ENCODE peak calls at places on chromosomes 12 and 14, in eight cellular contexts. Z is mammary epithelial cell; M is pancreas; P is CD8-positive, alpha-beta memory T cell; Y is psoas muscle; O is CD4-positive, CD25-positive, alpha-beta regulatory T cell; U is ovary; K is IMR-90. E is an unnamed sample. For H3K27me3 and H3K9me3, the result is how much of the 10 kb centered on the place peaks cover.

GRCh38 chr12:64008596-64008995 is 164.1 kb downstream of the SRGAP1 start:
- DNase-seq in Y (no peak), M (no peak), P (no peak), K (no peak), Z (no peak), O (no peak), U (no peak), E (no peak)

GRCh38 chr14:34593740-34594375 is 36.1 kb downstream of the SNX6 start:
- DNase-seq in K (peak), P (no peak), Y (no peak), M (no peak), Z (no peak), U (no peak), O (no peak), E (peak)

GRCh38 chr14:103504991-103505565 is 17.6 kb downstream of the CKB start:
- DNase-seq in M (no peak), Z (no peak), P (no peak), K (no peak), O (no peak), U (no peak), Y (no peak), E (no peak)

GRCh38 chr12:2813573-2814185 is 1.2 kb downstream of the ITFG2 start:
- DNase-seq in M (no peak), U (no peak), K (peak), Y (no peak), Z (peak), O (peak), P (peak), E (peak)

GRCh38 chr14:102125546-102125945 is 14.2 kb upstream of the WDR20 start:
- DNase-seq in P (no peak), O (no peak), U (no peak), Z (no peak), K (no peak), Y (no peak), M (no peak), E (no peak)

GRCh38 chr12:53737951-53738833 is 10.9 kb upstream of the CALCOCO1 start:
- DNase-seq in O (peak), U (no peak), K (no peak), P (peak), Z (no peak), M (no peak), Y (no peak), E (no peak)

GRCh38 chr12:53258541-53259539 is 9.3 kb upstream of the ESPL1 start:
- DNase-seq in P (no peak), U (no peak), M (no peak), Z (no peak), K (no peak), Y (no peak), O (no peak), E (no peak)

GRCh38 chr14:51628230-51628629 is 23.5 kb upstream of the FRMD6 start:
- DNase-seq in M (no peak), Z (no peak), Y (no peak), O (no peak), U (no peak), P (no peak), K (no peak), E (no peak)

GRCh38 chr14:99391671-99392070 is 89.0 kb downstream of the SETD3 start:
- DNase-seq in M (no peak), Y (no peak), Z (no peak), K (peak), U (no peak), O (no peak), P (no peak), E (no peak)

GRCh38 chr14:103770902-103771301 is 55.3 kb downstream of the ZFYVE21 start:
- DNase-seq in O (no peak), U (no peak), Y (no peak), M (no peak), K (no peak), P (no peak), Z (no peak), E (no peak)

GRCh38 chr12:122876724-122877123 is 19.2 kb downstream of the VPS37B start:
- DNase-seq in O (no peak), P (no peak), K (peak), Y (no peak), Z (no peak), M (no peak), U (no peak), E (no peak)

GRCh38 chr14:54026671-54027070 is 70.0 kb upstream of the BMP4 start:
- DNase-seq in U (no peak), Z (peak), K (no peak), Y (no peak), P (no peak), O (no peak), M (no peak), E (no peak)

GRCh38 chr14:94801225-94801624 is 31.3 kb upstream of the GSC start:
- DNase-seq in U (no peak), Y (no peak), P (no peak), Z (no peak), M (no peak), K (no peak), O (no peak), E (no peak)

GRCh38 chr14:94805726-94806288 is 35.9 kb upstream of the GSC start:
- DNase-seq in Z (no peak), Y (no peak), M (no peak), K (no peak), P (no peak), O (no peak), U (no peak), E (peak)
- H3K27me3 ChIP-seq in Z (under half), Y (under half), M (under half), K (under half), P (under half), O (under half), U (under half), E (under half)

DNA sequence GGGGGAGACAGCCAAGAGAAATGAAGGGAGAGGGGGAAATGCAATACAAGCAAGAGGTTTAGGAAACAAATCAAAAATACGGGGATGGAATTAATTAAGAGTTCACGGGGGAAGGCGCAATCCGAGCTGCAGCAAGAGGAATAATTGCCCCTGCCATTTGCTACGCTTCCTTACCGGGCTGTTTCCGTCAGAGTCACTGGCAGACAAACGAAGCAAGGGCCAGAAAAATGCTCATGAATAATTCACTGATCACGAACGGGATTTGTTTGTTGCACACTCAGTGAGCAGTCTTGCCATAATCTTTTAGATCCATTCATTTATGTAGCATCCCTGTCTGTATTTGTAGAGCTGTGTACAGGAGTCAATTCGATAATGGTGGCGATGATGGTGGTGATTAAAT is 39.0 kb downstream of the PLXNC1 start:
- DNase-seq in K (no peak), P (no peak), O (no peak), Z (no peak), M (no peak), Y (no peak), U (no peak), E (no peak)
- H3K4me3 ChIP-seq in K (peak), P (no peak), O (no peak), Z (no peak), M (no peak), Y (no peak), U (no peak), E (no peak)

GRCh38 chr12:13561923-13562322 is 365.4 kb downstream of the EMP1 start:
- DNase-seq in K (no peak), U (no peak), M (no peak), P (no peak), Y (no peak), Z (no peak), O (no peak), E (no peak)
- H3K9me3 ChIP-seq in K (under half), U (under half), M (under half), P (under half), Y (under half), Z (under half), O (under half), E (under half)

DNA sequence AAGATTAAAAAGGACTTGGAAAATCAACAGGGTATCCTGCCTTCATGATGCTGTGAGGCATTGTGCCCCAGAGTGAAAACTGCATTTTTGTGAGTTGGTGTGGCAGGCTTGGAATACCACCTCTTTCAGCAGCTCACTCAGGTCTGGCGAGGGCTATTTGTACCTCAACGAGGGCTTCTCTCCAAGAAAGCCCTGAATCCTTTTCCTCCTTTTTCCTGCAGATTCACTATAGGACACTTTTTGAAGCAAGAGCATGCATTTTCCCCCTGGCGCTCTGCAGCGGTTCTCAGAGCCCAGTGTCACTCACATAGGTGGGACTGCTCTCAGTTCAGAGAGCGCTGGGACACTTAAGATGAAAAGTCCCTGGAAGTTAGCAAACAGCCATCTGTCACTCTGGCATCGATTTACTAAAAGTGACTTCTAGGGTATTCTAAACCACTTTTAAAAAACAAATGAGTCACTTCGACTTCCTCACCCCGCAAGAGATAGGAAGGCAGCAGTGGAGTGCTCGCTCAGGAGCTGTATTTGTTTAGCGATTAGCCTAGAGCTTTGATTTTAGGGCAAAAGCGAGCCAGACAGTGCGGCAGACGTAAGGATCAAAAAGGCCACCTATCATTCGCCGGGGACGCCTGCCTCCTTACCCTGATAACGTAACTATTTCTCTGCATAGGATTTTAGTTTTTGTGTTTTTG is 782 bp upstream of the LGR5 start:
- DNase-seq in P (no peak), U (no peak), O (no peak), Y (no peak), Z (no peak), K (no peak), M (no peak), E (no peak)
- H3K27me3 ChIP-seq in P (under half), U (under half), O (under half), Y (under half), Z (under half), K (under half), M (under half), E (under half)

E was measured in MG63.